ENCODE peak calls at places on chromosomes 3 and 15, in nine cellular contexts. One of them, this sample, is unnamed.

GRCh38 chr3:147200545-147200944 is 205.8 kb downstream of the ZIC4 start:
- DNase-seq in body of pancreas: no peak
- DNase-seq in A549: no peak
- DNase-seq in SJCRH30: no peak
- DNase-seq in kidney: no peak
- DNase-seq in HepG2: no peak
- DNase-seq in suprapubic skin: no peak
- DNase-seq in PC-9: no peak
- DNase-seq in CD4-positive, alpha-beta memory T cell: no peak
- DNase-seq in this sample: no peak

GRCh38 chr3:37686225-37686624 is 175.5 kb upstream of the CTDSPL start:
- DNase-seq in kidney: no peak
- DNase-seq in suprapubic skin: no peak
- DNase-seq in PC-9: no peak
- DNase-seq in body of pancreas: no peak
- DNase-seq in CD4-positive, alpha-beta memory T cell: no peak
- DNase-seq in HepG2: no peak
- DNase-seq in A549: peak
- DNase-seq in SJCRH30: no peak
- DNase-seq in this sample: peak

GRCh38 chr3:38004415-38005075 is 14.0 kb downstream of the VILL start:
- DNase-seq in SJCRH30: peak
- DNase-seq in kidney: peak
- DNase-seq in body of pancreas: peak
- DNase-seq in CD4-positive, alpha-beta memory T cell: peak
- DNase-seq in PC-9: peak
- DNase-seq in suprapubic skin: no peak
- DNase-seq in A549: peak
- DNase-seq in HepG2: peak
- DNase-seq in this sample: peak

GRCh38 chr15:77840962-77841361 is 208.2 kb upstream of the LINGO1 start:
- DNase-seq in suprapubic skin: peak
- DNase-seq in A549: peak
- DNase-seq in body of pancreas: no peak
- DNase-seq in PC-9: peak
- DNase-seq in CD4-positive, alpha-beta memory T cell: no peak
- DNase-seq in kidney: no peak
- DNase-seq in SJCRH30: no peak
- DNase-seq in HepG2: no peak
- DNase-seq in this sample: no peak

GRCh38 chr15:64599716-64600115 is 139.3 kb downstream of the ZNF609 start:
- DNase-seq in body of pancreas: no peak
- DNase-seq in kidney: no peak
- DNase-seq in HepG2: no peak
- DNase-seq in suprapubic skin: no peak
- DNase-seq in A549: no peak
- DNase-seq in SJCRH30: no peak
- DNase-seq in PC-9: no peak
- DNase-seq in CD4-positive, alpha-beta memory T cell: no peak
- DNase-seq in this sample: no peak

GRCh38 chr3:170482199-170482598 is 63.5 kb downstream of the CLDN11 start:
- DNase-seq in body of pancreas: no peak
- DNase-seq in suprapubic skin: no peak
- DNase-seq in CD4-positive, alpha-beta memory T cell: no peak
- DNase-seq in HepG2: no peak
- DNase-seq in SJCRH30: no peak
- DNase-seq in PC-9: no peak
- DNase-seq in kidney: no peak
- DNase-seq in A549: no peak
- DNase-seq in this sample: no peak

GRCh38 chr3:69761896-69762789 is 22.9 kb downstream of the MITF start:
- DNase-seq in SJCRH30: no peak
- DNase-seq in CD4-positive, alpha-beta memory T cell: no peak
- DNase-seq in kidney: no peak
- DNase-seq in PC-9: peak
- DNase-seq in body of pancreas: no peak
- DNase-seq in suprapubic skin: no peak
- DNase-seq in HepG2: no peak
- DNase-seq in A549: no peak
- DNase-seq in this sample: no peak

GRCh38 chr3:122577409-122578028 is at the start of gene PARP15:
- DNase-seq in body of pancreas: no peak
- DNase-seq in SJCRH30: no peak
- DNase-seq in A549: no peak
- DNase-seq in kidney: peak
- DNase-seq in PC-9: no peak
- DNase-seq in CD4-positive, alpha-beta memory T cell: peak
- DNase-seq in HepG2: no peak
- DNase-seq in suprapubic skin: no peak
- DNase-seq in this sample: no peak

GRCh38 chr15:79595271-79595670 is 163.1 kb downstream of the MINAR1 start:
- DNase-seq in SJCRH30: no peak
- DNase-seq in suprapubic skin: no peak
- DNase-seq in CD4-positive, alpha-beta memory T cell: no peak
- DNase-seq in body of pancreas: no peak
- DNase-seq in PC-9: no peak
- DNase-seq in HepG2: no peak
- DNase-seq in A549: no peak
- DNase-seq in kidney: no peak
- DNase-seq in this sample: peak

GRCh38 chr3:62065985-62066693 is 307.2 kb downstream of the FEZF2 start:
- DNase-seq in HepG2: no peak
- DNase-seq in A549: no peak
- DNase-seq in CD4-positive, alpha-beta memory T cell: no peak
- DNase-seq in suprapubic skin: no peak
- DNase-seq in kidney: no peak
- DNase-seq in body of pancreas: no peak
- DNase-seq in SJCRH30: no peak
- DNase-seq in PC-9: no peak
- DNase-seq in this sample: no peak

GRCh38 chr15:34437687-34438086 is at the start of gene GOLGA8A:
- DNase-seq in suprapubic skin: no peak
- DNase-seq in SJCRH30: peak
- DNase-seq in HepG2: peak
- DNase-seq in kidney: peak
- DNase-seq in CD4-positive, alpha-beta memory T cell: peak
- DNase-seq in A549: no peak
- DNase-seq in PC-9: peak
- DNase-seq in body of pancreas: peak
- DNase-seq in this sample: peak

GRCh38 chr3:150407818-150408231 is 273 bp upstream of the TSC22D2 start:
- DNase-seq in PC-9: no peak
- DNase-seq in suprapubic skin: no peak
- DNase-seq in HepG2: no peak
- DNase-seq in kidney: no peak
- DNase-seq in A549: peak
- DNase-seq in SJCRH30: no peak
- DNase-seq in body of pancreas: no peak
- DNase-seq in CD4-positive, alpha-beta memory T cell: no peak
- DNase-seq in this sample: no peak

DNA sequence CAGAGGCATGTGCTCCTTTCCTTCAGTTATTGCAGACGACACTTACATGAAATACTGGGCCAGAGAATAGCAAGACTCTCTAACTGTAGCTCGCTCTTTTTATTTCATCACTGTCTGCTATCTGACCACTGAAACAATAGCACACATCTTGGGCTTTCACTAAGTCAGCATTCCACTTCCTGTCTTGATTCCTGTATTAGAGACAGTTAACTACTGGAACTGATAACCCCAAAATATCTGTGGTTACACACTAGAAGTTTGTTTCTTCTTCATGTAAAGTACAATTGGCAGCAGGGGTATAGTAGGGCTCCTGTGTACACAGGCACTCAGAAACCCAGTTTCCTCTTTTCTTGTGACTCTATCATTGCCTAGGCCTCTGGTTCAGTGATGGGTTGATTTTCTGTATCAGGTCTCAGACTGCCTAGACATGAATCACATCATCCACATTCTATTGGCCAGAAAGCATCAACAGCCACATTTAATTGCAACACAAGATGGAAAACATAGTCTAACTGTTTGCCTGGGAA is 230.2 kb upstream of the CD96 start:
- DNase-seq in A549: no peak
- DNase-seq in suprapubic skin: no peak
- DNase-seq in kidney: no peak
- DNase-seq in CD4-positive, alpha-beta memory T cell: peak
- DNase-seq in SJCRH30: peak
- DNase-seq in HepG2: no peak
- DNase-seq in PC-9: no peak
- DNase-seq in body of pancreas: no peak
- DNase-seq in this sample: no peak
- H3K27ac ChIP-seq in A549: no peak
- H3K27ac ChIP-seq in suprapubic skin: no peak
- H3K27ac ChIP-seq in kidney: no peak
- H3K27ac ChIP-seq in CD4-positive, alpha-beta memory T cell: peak
- H3K27ac ChIP-seq in SJCRH30: peak
- H3K27ac ChIP-seq in HepG2: no peak
- H3K27ac ChIP-seq in PC-9: no peak
- H3K27ac ChIP-seq in body of pancreas: no peak
- H3K27ac ChIP-seq in this sample: no peak

DNA sequence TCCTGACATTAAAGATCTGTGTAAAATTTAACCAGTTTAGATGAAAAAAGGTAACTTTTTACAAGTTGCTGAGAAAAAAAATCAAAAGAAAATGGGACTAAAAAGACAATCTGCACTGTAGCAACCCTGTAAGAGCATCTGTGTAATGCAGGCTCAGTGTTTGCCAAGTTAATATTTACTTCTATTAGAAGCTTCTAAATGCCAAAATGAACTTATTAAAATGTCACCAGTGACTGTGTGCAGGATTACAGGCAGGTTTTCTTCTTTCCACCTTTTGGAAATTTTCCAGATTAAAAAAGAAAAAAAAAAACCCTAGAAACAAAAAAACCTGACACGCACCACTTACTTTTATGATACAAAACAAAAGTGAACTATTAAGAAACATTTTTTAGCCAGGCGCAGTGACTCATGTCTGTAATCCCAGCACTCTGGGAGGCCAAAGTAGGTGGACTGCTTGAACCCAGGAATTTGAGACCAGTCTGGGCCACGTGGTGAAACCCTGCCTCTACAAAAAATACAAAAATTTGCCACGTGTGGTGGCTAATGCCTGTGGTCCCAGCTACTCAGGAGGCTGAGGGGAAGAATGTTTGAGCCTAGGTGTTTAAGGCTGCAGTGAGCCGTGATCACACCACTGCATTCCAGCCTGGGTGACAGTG is 87.2 kb downstream of the TJP1 start:
- DNase-seq in CD4-positive, alpha-beta memory T cell: no peak
- DNase-seq in body of pancreas: no peak
- DNase-seq in suprapubic skin: no peak
- DNase-seq in SJCRH30: no peak
- DNase-seq in kidney: peak
- DNase-seq in HepG2: peak
- DNase-seq in A549: peak
- DNase-seq in PC-9: no peak
- DNase-seq in this sample: no peak
- H3K4me3 ChIP-seq in CD4-positive, alpha-beta memory T cell: no peak
- H3K4me3 ChIP-seq in body of pancreas: no peak
- H3K4me3 ChIP-seq in suprapubic skin: no peak
- H3K4me3 ChIP-seq in SJCRH30: no peak
- H3K4me3 ChIP-seq in kidney: no peak
- H3K4me3 ChIP-seq in HepG2: no peak
- H3K4me3 ChIP-seq in A549: peak
- H3K4me3 ChIP-seq in PC-9: no peak
- H3K4me3 ChIP-seq in this sample: no peak

GRCh38 chr3:169354774-169355501 is 308.6 kb downstream of the MECOM start:
- DNase-seq in CD4-positive, alpha-beta memory T cell: no peak
- DNase-seq in kidney: no peak
- DNase-seq in HepG2: no peak
- DNase-seq in PC-9: no peak
- DNase-seq in suprapubic skin: no peak
- DNase-seq in body of pancreas: no peak
- DNase-seq in SJCRH30: no peak
- DNase-seq in A549: no peak
- DNase-seq in this sample: peak
- H3K27ac ChIP-seq in CD4-positive, alpha-beta memory T cell: no peak
- H3K27ac ChIP-seq in kidney: no peak
- H3K27ac ChIP-seq in HepG2: no peak
- H3K27ac ChIP-seq in PC-9: no peak
- H3K27ac ChIP-seq in suprapubic skin: no peak
- H3K27ac ChIP-seq in body of pancreas: no peak
- H3K27ac ChIP-seq in SJCRH30: no peak
- H3K27ac ChIP-seq in A549: no peak
- H3K27ac ChIP-seq in this sample: no peak

GRCh38 chr3:120791010-120791409 is 48.5 kb downstream of the GTF2E1 start:
- DNase-seq in PC-9: no peak
- DNase-seq in CD4-positive, alpha-beta memory T cell: no peak
- DNase-seq in suprapubic skin: no peak
- DNase-seq in body of pancreas: no peak
- DNase-seq in A549: no peak
- DNase-seq in HepG2: no peak
- DNase-seq in kidney: no peak
- DNase-seq in SJCRH30: no peak
- DNase-seq in this sample: no peak
- H3K4me3 ChIP-seq in PC-9: no peak
- H3K4me3 ChIP-seq in CD4-positive, alpha-beta memory T cell: no peak
- H3K4me3 ChIP-seq in suprapubic skin: no peak
- H3K4me3 ChIP-seq in body of pancreas: no peak
- H3K4me3 ChIP-seq in A549: no peak
- H3K4me3 ChIP-seq in HepG2: no peak
- H3K4me3 ChIP-seq in kidney: no peak
- H3K4me3 ChIP-seq in SJCRH30: no peak
- H3K4me3 ChIP-seq in this sample: no peak

DNA sequence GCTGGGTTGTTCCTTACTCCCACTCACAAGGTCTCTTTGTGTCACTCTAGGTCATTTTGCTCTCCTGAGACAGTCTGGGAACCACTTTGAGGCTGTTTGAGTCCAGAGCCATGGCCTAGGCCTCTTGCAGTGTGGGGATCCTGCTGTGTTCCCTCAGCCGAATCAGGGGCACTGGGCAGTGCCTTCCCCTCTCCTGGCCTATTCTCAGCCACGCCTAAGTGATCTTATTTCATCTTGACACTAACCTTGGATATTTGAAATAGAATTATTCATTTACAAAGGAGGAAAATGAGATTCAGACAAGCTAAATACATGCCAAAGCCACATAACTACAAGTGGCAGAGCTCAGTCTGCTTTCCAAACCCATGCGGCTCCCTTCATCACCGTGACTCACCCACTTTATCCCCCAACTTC is 557.2 kb upstream of the TBL1XR1 start:
- DNase-seq in kidney: no peak
- DNase-seq in SJCRH30: no peak
- DNase-seq in CD4-positive, alpha-beta memory T cell: no peak
- DNase-seq in suprapubic skin: no peak
- DNase-seq in body of pancreas: no peak
- DNase-seq in HepG2: no peak
- DNase-seq in PC-9: no peak
- DNase-seq in A549: no peak
- DNase-seq in this sample: no peak
- H3K27ac ChIP-seq in kidney: no peak
- H3K27ac ChIP-seq in SJCRH30: no peak
- H3K27ac ChIP-seq in CD4-positive, alpha-beta memory T cell: no peak
- H3K27ac ChIP-seq in suprapubic skin: no peak
- H3K27ac ChIP-seq in body of pancreas: no peak
- H3K27ac ChIP-seq in HepG2: no peak
- H3K27ac ChIP-seq in PC-9: no peak
- H3K27ac ChIP-seq in A549: no peak
- H3K27ac ChIP-seq in this sample: no peak